ENCODE peak calls at places on chromosomes 3 and 15, in seven cellular contexts. A is CD4-positive, alpha-beta T cell; G is RWPE1; Q is ovary; I is adrenal gland; K is keratinocyte; M is body of pancreas. Y is an unnamed sample.

GRCh38 chr3:20040476-20041196 is 390 bp downstream of the KAT2B start:
- DNase-seq in M (peak), G (peak), A (peak), Q (peak), K (no peak), I (peak), Y (no peak)

GRCh38 chr3:11610700-11611099 is 33.0 kb downstream of the VGLL4 start:
- DNase-seq in K (no peak), M (no peak), A (no peak), Q (no peak), I (no peak), G (no peak), Y (no peak)

GRCh38 chr3:88882121-88882520 is 225.3 kb upstream of the EPHA3 start:
- DNase-seq in M (no peak), G (no peak), I (no peak), Q (no peak), K (no peak), A (no peak), Y (no peak)

GRCh38 chr3:135460273-135460672 is 505.3 kb upstream of the PPP2R3A start:
- DNase-seq in K (no peak), A (no peak), M (no peak), Q (no peak), G (no peak), I (no peak), Y (no peak)

GRCh38 chr15:31230630-31231485 is 95.8 kb upstream of the KLF13 start:
- DNase-seq in A (no peak), Q (no peak), K (no peak), M (no peak), G (no peak), I (no peak), Y (no peak)

GRCh38 chr3:125374996-125375941 is at the start of gene ZNF148:
- DNase-seq in I (peak), K (peak), G (peak), M (peak), A (peak), Q (peak), Y (peak)

GRCh38 chr3:177818712-177819111 is 621.4 kb upstream of the TBL1XR1 start:
- DNase-seq in A (no peak), Q (no peak), I (no peak), M (no peak), G (no peak), K (no peak), Y (no peak)

GRCh38 chr3:27080126-27080525 is 289.1 kb downstream of the NEK10 start:
- DNase-seq in K (no peak), M (no peak), A (no peak), G (no peak), I (no peak), Q (no peak), Y (no peak)

GRCh38 chr3:157872902-157873301 is 233.3 kb downstream of the SHOX2 start:
- DNase-seq in M (no peak), K (no peak), I (peak), G (no peak), Q (no peak), A (no peak), Y (no peak)

GRCh38 chr15:90266061-90266431 is 574 bp downstream of the NGRN start:
- DNase-seq in K (no peak), G (peak), I (peak), A (peak), Q (peak), M (no peak), Y (no peak)

GRCh38 chr3:125641901-125642300 is 46.6 kb upstream of the OSBPL11 start:
- DNase-seq in K (no peak), G (no peak), A (no peak), M (no peak), I (no peak), Q (no peak), Y (no peak)

GRCh38 chr3:33791477-33792166 is 6.8 kb upstream of the PDCD6IP start:
- DNase-seq in K (peak), A (no peak), G (peak), Q (no peak), I (no peak), M (no peak), Y (peak)

GRCh38 chr3:46996689-46997452 is 17.4 kb downstream of the NBEAL2 start:
- DNase-seq in A (no peak), G (no peak), Q (peak), I (no peak), M (no peak), K (no peak), Y (no peak)

GRCh38 chr3:143595456-143596077 is 252.7 kb downstream of the SLC9A9 start:
- DNase-seq in I (no peak), M (no peak), A (no peak), K (no peak), Q (no peak), G (no peak), Y (no peak)

GRCh38 chr15:65368300-65368617 is 9.5 kb downstream of the IGDCC3 start:
- DNase-seq in G (no peak), Q (no peak), I (no peak), M (no peak), K (no peak), A (no peak), Y (no peak)

GRCh38 chr15:55654541-55654940 is 66.4 kb upstream of the PYGO1 start:
- DNase-seq in K (no peak), G (no peak), Q (no peak), M (no peak), I (no peak), A (no peak), Y (peak)

GRCh38 chr3:46484911-46485696 is 12.7 kb upstream of the RTP3 start:
- DNase-seq in G (no peak), M (peak), A (no peak), I (no peak), K (no peak), Q (no peak), Y (no peak)

GRCh38 chr15:66228807-66229557 is 24.6 kb downstream of the MEGF11 start:
- DNase-seq in A (no peak), I (no peak), K (no peak), G (no peak), Q (no peak), M (no peak), Y (no peak)

GRCh38 chr3:194689493-194689901 is 3.8 kb downstream of the FAM43A start:
- DNase-seq in I (peak), M (no peak), K (no peak), Q (no peak), A (no peak), G (no peak), Y (no peak)

GRCh38 chr15:28060005-28060404 is 39.1 kb downstream of the OCA2 start:
- DNase-seq in K (no peak), M (no peak), G (no peak), A (no peak), I (no peak), Q (no peak), Y (no peak)

GRCh38 chr3:188946351-188946750 is 225.4 kb upstream of the TPRG1 start:
- DNase-seq in M (no peak), K (no peak), I (no peak), A (no peak), G (no peak), Q (no peak), Y (no peak)

GRCh38 chr3:188947401-188947982 is 224.3 kb upstream of the TPRG1 start:
- DNase-seq in G (peak), A (no peak), M (peak), K (peak), I (peak), Q (peak), Y (peak)

GRCh38 chr3:188948658-188949400 is 222.9 kb upstream of the TPRG1 start:
- DNase-seq in Q (no peak), G (peak), K (peak), M (peak), I (peak), A (no peak), Y (peak)

GRCh38 chr3:188946837-188947236 is 224.9 kb upstream of the TPRG1 start:
- DNase-seq in Q (peak), I (no peak), A (no peak), K (no peak), M (no peak), G (no peak), Y (no peak)

GRCh38 chr3:188947983-188948657 is 223.7 kb upstream of the TPRG1 start:
- DNase-seq in M (peak), G (peak), K (peak), A (no peak), Q (peak), I (peak), Y (peak)
- H3K27ac ChIP-seq in M (peak), G (peak), K (peak), A (no peak), Q (peak), I (peak), Y (peak)

GRCh38 chr3:171895890-171896289 is 52.7 kb downstream of the TMEM212 start:
- DNase-seq in I (no peak), K (no peak), M (no peak), G (no peak), Q (no peak), A (no peak), Y (no peak)

GRCh38 chr3:171892457-171892856 is 49.3 kb downstream of the TMEM212 start:
- DNase-seq in G (no peak), K (no peak), Q (no peak), A (no peak), I (no peak), M (no peak), Y (no peak)

GRCh38 chr3:171896341-171896740 is 53.2 kb downstream of the TMEM212 start:
- DNase-seq in M (no peak), I (no peak), K (no peak), A (no peak), G (no peak), Q (no peak), Y (no peak)

DNA sequence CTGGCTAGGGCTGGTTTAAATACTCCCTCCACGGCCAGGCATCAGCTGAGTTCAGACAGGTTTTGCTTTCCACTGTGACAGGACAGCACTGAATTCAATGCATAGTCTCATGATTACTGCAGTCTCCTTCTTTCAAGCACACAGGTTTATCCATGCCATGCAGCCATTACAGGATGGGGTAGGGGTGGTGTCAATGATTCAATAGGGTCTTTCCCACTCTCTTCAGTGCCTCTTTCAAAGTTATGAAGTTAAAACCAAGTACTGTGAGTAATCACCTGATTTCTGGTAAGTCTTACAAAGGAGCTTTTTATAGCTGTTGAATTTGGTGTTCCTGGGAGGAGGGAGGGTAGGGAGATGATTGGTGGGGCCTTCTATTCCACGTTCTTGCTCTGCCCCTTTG is 47.2 kb downstream of the TMEM212 start:
- DNase-seq in K (no peak), G (no peak), A (no peak), I (no peak), M (no peak), Q (no peak), Y (no peak)
- H3K27ac ChIP-seq in K (no peak), G (no peak), A (no peak), I (no peak), M (no peak), Q (no peak), Y (no peak)

GRCh38 chr3:44114142-44114541 is 127.5 kb upstream of the TOPAZ1 start:
- DNase-seq in G (no peak), Q (no peak), M (peak), I (peak), A (peak), K (no peak), Y (no peak)
- H3K27ac ChIP-seq in G (no peak), Q (no peak), M (no peak), I (no peak), A (no peak), K (no peak), Y (no peak)

GRCh38 chr15:60118564-60119080 is 114.5 kb downstream of the FOXB1 start:
- DNase-seq in Q (no peak), M (no peak), G (no peak), K (no peak), A (no peak), I (no peak), Y (no peak)
- H3K27ac ChIP-seq in Q (no peak), M (no peak), G (no peak), K (no peak), A (no peak), I (no peak), Y (no peak)

GRCh38 chr3:57784089-57784735 is 28.1 kb downstream of the SLMAP start:
- DNase-seq in A (no peak), M (no peak), Q (no peak), K (no peak), I (no peak), G (no peak), Y (no peak)

GRCh38 chr3:57788624-57789018 is 32.5 kb downstream of the SLMAP start:
- DNase-seq in M (no peak), G (no peak), K (no peak), I (no peak), Q (no peak), A (no peak), Y (no peak)

GRCh38 chr3:57787867-57788623 is 31.9 kb downstream of the SLMAP start:
- DNase-seq in K (no peak), G (no peak), Q (no peak), M (no peak), A (no peak), I (no peak), Y (no peak)

GRCh38 chr3:57778499-57778898 is 22.4 kb downstream of the SLMAP start:
- DNase-seq in I (no peak), Q (no peak), A (no peak), G (no peak), K (no peak), M (no peak), Y (no peak)

GRCh38 chr3:57783186-57784088 is 27.3 kb downstream of the SLMAP start:
- DNase-seq in M (peak), I (no peak), Q (no peak), K (no peak), G (no peak), A (no peak), Y (no peak)
- H3K27ac ChIP-seq in M (no peak), I (peak), Q (peak), K (peak), G (peak), A (no peak), Y (peak)